ENCODE peak calls at places on chromosomes 7 and 10, in six cellular contexts. L, Y, N, X, I and E are unnamed samples.

GRCh38 chr10:43249151-43249961 is 17.5 kb downstream of the RASGEF1A start:
- DNase-seq in X (peak), L (no peak), N (no peak), Y (no peak), I (no peak), E (no peak)

GRCh38 chr7:37284805-37285211 is 163.9 kb downstream of the ELMO1 start:
- DNase-seq in N (peak), X (peak), I (no peak), Y (peak), L (no peak), E (peak)

GRCh38 chr7:137538361-137538762 is 194.8 kb upstream of the PTN start:
- DNase-seq in X (no peak), L (peak), N (no peak), I (peak), Y (peak), E (peak)

GRCh38 chr10:70324951-70325781 is 41.4 kb upstream of the NPFFR1 start:
- DNase-seq in Y (no peak), N (peak), L (no peak), I (no peak), X (peak), E (no peak)

GRCh38 chr7:142412551-142413193 is 154.8 kb upstream of the PRSS58 start:
- DNase-seq in N (no peak), I (peak), X (no peak), L (peak), Y (peak), E (peak)

GRCh38 chr7:78576196-78576595 is 777.6 kb downstream of the PHTF2 start:
- DNase-seq in L (peak), Y (peak), N (no peak), I (peak), X (no peak), E (no peak)

GRCh38 chr10:102119417-102120141 is 589 bp downstream of the LDB1 start:
- DNase-seq in L (peak), N (peak), Y (peak), I (peak), X (peak), E (peak)

GRCh38 chr7:115083935-115084334 is 162.0 kb downstream of the MDFIC start:
- DNase-seq in X (no peak), I (no peak), Y (no peak), L (no peak), N (no peak), E (no peak)

GRCh38 chr10:79260803-79261740 is 86.2 kb upstream of the PPIF start:
- DNase-seq in N (no peak), I (peak), X (no peak), Y (no peak), L (no peak), E (no peak)

GRCh38 chr10:30596037-30596436 is 33.5 kb downstream of the LYZL2 start:
- DNase-seq in L (no peak), I (no peak), N (no peak), Y (no peak), X (no peak), E (no peak)

GRCh38 chr10:26780793-26781601 is 79.8 kb downstream of the ABI1 start:
- DNase-seq in I (peak), Y (peak), L (peak), N (peak), X (no peak), E (peak)

GRCh38 chr7:139842414-139843210 is 13.5 kb downstream of the TBXAS1 start:
- DNase-seq in L (peak), X (no peak), Y (no peak), I (peak), N (no peak), E (no peak)

GRCh38 chr7:77674878-77675277 is 21.4 kb upstream of the RSBN1L start:
- DNase-seq in L (peak), Y (peak), I (peak), N (no peak), X (no peak), E (peak)

GRCh38 chr7:142784096-142784495 is 13.3 kb downstream of the PRSS2 start:
- DNase-seq in L (no peak), N (no peak), I (no peak), X (no peak), Y (no peak), E (no peak)

GRCh38 chr7:92781117-92781720 is 55.2 kb downstream of the CDK6 start:
- DNase-seq in N (no peak), L (peak), I (no peak), Y (no peak), X (no peak), E (no peak)

GRCh38 chr7:136514776-136515175 is 353.7 kb upstream of the CHRM2 start:
- DNase-seq in Y (no peak), L (no peak), X (no peak), N (no peak), I (no peak), E (no peak)

GRCh38 chr10:132485391-132485790 is 52.2 kb upstream of the INPP5A start:
- DNase-seq in Y (no peak), N (no peak), I (no peak), X (peak), L (no peak), E (no peak)

GRCh38 chr7:37921340-37921805 is 933 bp downstream of the EPDR1 start:
- DNase-seq in Y (peak), I (no peak), X (peak), L (peak), N (no peak), E (peak)

GRCh38 chr10:75189266-75190096 is 21.1 kb upstream of the VDAC2 start:
- DNase-seq in L (no peak), X (peak), I (no peak), Y (no peak), N (no peak), E (no peak)

GRCh38 chr7:24979470-24979862 is 512 bp downstream of the OSBPL3 start:
- DNase-seq in I (peak), N (no peak), L (peak), X (peak), Y (peak), E (no peak)

GRCh38 chr7:86926732-86927131 is 132.7 kb downstream of the ELAPOR2 start:
- DNase-seq in I (peak), Y (peak), N (peak), X (no peak), L (peak), E (no peak)

GRCh38 chr10:89164080-89164479 is 43.0 kb downstream of the CH25H start:
- DNase-seq in I (no peak), L (no peak), N (no peak), X (no peak), Y (no peak), E (no peak)

GRCh38 chr7:132251327-132251659 is 325.0 kb downstream of the PLXNA4 start:
- DNase-seq in X (peak), L (no peak), I (no peak), N (peak), Y (no peak), E (peak)

GRCh38 chr7:142833174-142834027 is 21.5 kb upstream of the EPHB6 start:
- DNase-seq in N (no peak), I (no peak), X (no peak), L (peak), Y (peak), E (no peak)

GRCh38 chr7:36192050-36192824 is 39.2 kb downstream of the EEPD1 start:
- DNase-seq in I (peak), L (peak), X (no peak), Y (peak), N (peak), E (peak)

GRCh38 chr10:103192089-103192450 is 1.0 kb downstream of the NT5C2 start:
- DNase-seq in Y (peak), I (no peak), X (peak), N (no peak), L (peak), E (no peak)

GRCh38 chr7:4014649-4015048 is 667.4 kb upstream of the FOXK1 start:
- DNase-seq in N (no peak), I (no peak), Y (no peak), X (no peak), L (no peak), E (no peak)

GRCh38 chr10:68185085-68185484 is 46.8 kb downstream of the ATOH7 start:
- DNase-seq in L (no peak), Y (no peak), N (no peak), X (no peak), I (no peak), E (no peak)

GRCh38 chr7:142954680-142955268 is 7.4 kb downstream of the KEL start:
- DNase-seq in L (no peak), I (no peak), N (no peak), X (no peak), Y (no peak), E (no peak)

GRCh38 chr10:49164587-49165188 is 23.5 kb downstream of the TMEM273 start:
- DNase-seq in I (peak), X (no peak), N (no peak), L (peak), Y (peak), E (no peak)

GRCh38 chr10:33126118-33126517 is 168.1 kb upstream of the ITGB1 start:
- DNase-seq in N (no peak), X (no peak), I (peak), Y (no peak), L (peak), E (peak)

GRCh38 chr7:45610019-45610418 is 35.9 kb downstream of the ADCY1 start:
- DNase-seq in X (no peak), L (no peak), N (no peak), I (no peak), Y (no peak), E (no peak)

GRCh38 chr7:124033093-124033806 is 383 bp upstream of the TMEM229A start:
- DNase-seq in N (no peak), X (no peak), I (no peak), L (no peak), Y (peak), E (peak)

GRCh38 chr7:133364959-133365680 is 112.2 kb downstream of the EXOC4 start:
- DNase-seq in Y (peak), I (peak), N (no peak), L (peak), X (no peak), E (no peak)

GRCh38 chr7:47772492-47772891 is 175.8 kb downstream of the PKD1L1 start:
- DNase-seq in Y (no peak), X (no peak), L (no peak), I (no peak), N (no peak), E (no peak)

GRCh38 chr7:81150951-81151361 is 232.1 kb upstream of the SEMA3C start:
- DNase-seq in X (no peak), I (peak), L (peak), N (no peak), Y (peak), E (peak)

GRCh38 chr7:135771961-135772638 is 23.5 kb upstream of the FAM180A start:
- DNase-seq in X (no peak), N (no peak), L (peak), Y (peak), I (peak), E (no peak)

GRCh38 chr10:75229961-75230360 is 5.8 kb downstream of the COMTD1 start:
- DNase-seq in X (no peak), Y (peak), L (peak), N (no peak), I (peak), E (no peak)

GRCh38 chr7:100407285-100408180 is 21.0 kb downstream of the ZCWPW1 start:
- DNase-seq in X (no peak), I (peak), N (no peak), Y (peak), L (peak), E (peak)

GRCh38 chr10:60448246-60448645 is 58.6 kb upstream of the ANK3 start:
- DNase-seq in X (no peak), I (no peak), N (no peak), Y (peak), L (no peak), E (no peak)
- H3K4me3 ChIP-seq in X (no peak), I (no peak), N (no peak), Y (no peak), L (no peak), E (no peak)

DNA sequence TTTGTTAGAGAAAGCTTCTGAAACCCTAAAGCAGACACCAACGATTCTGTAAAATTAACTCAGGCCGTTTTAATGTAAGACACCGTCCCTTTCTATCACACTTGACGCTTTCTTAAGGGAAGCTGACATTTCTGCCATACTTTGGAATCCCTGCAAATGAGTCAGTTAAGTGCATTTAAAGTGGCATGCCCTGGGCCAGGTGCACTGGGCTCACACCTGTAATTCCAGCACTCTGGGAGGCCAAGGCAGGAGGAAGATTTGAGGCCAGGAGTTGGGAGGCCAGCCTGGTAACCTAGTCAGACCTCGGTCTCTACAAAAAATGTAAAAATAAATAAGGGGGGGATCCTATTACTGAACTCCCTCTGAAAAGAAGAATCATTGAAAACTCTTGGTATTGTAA is 4.4 kb downstream of the UBE2H start:
- DNase-seq in I (no peak), Y (no peak), N (no peak), L (no peak), X (peak), E (no peak)
- H3K4me3 ChIP-seq in I (no peak), Y (peak), N (no peak), L (no peak), X (peak), E (no peak)

GRCh38 chr7:101757879-101758278 is 59.5 kb upstream of the CUX1 start:
- DNase-seq in X (no peak), Y (no peak), N (no peak), I (no peak), L (no peak), E (no peak)

GRCh38 chr7:101753316-101753715 is 64.1 kb upstream of the CUX1 start:
- DNase-seq in Y (no peak), N (no peak), X (no peak), I (no peak), L (no peak), E (no peak)

DNA sequence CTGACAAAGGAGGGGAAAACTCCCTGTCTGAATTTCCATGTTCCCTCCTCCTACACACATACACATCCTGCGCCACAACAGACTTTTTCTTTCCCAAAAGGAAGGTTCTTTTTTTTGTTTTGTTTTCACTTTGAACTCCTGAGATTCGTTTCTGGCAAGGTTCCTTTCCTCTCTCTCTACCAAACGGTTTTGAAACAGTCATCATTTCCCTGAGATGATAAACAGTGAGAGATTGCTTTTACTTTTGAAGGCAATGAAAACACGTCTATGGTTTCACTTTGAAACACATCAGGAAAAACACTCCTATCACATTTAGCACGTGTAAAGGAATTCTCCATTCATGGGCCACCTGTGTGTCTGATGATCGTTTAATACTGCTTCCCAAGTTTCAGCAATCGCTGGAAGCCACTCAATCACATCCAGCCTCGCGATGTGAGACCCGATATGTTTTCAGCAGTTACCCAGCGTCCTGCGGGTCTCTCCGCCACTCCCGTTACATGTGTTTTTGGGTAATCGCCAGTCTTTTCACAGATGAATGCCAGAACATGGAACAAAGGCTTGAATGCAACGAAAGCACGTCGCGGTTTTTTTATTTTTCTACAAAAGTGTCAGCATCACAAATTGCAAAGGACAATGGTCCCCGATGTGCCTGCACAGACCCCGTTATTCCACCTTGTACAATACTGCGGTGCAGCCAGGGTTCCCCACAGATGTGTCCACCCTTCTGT is 62.8 kb upstream of the CUX1 start:
- DNase-seq in N (no peak), L (peak), X (no peak), I (peak), Y (peak), E (peak)
- H3K4me3 ChIP-seq in N (no peak), L (peak), X (peak), I (peak), Y (peak), E (peak)

GRCh38 chr7:131104611-131105293 is 222.9 kb upstream of the MKLN1 start:
- DNase-seq in N (no peak), L (peak), X (no peak), I (peak), Y (peak), E (no peak)

GRCh38 chr7:131105294-131105802 is 222.3 kb upstream of the MKLN1 start:
- DNase-seq in L (peak), N (peak), X (no peak), I (peak), Y (peak), E (no peak)

GRCh38 chr7:131105803-131106680 is 221.6 kb upstream of the MKLN1 start:
- DNase-seq in Y (peak), L (peak), X (peak), I (peak), N (peak), E (peak)

GRCh38 chr7:131106681-131107342 is 220.9 kb upstream of the MKLN1 start:
- DNase-seq in N (peak), I (no peak), L (no peak), Y (peak), X (peak), E (peak)

DNA sequence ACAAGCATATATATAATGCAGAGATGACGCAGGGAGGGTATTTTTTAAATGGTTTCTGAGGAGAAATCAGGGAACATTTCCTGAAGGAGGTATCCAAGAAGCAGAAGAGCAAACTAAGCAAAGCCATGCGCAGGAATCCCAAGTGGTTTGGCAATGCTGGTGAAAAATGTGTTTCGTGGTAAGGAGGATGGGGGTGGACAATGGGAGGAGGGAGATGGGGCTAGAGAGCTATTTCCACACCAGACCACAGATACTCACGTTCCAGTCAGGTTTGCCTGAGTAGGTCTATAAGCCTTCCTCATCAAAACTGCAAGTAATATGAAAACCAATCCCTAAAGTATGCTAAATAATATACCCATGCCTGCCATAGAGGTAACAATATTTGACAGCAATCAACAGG is 223.7 kb upstream of the MKLN1 start:
- DNase-seq in I (peak), X (no peak), L (peak), Y (peak), N (no peak), E (no peak)
- H3K4me3 ChIP-seq in I (no peak), X (peak), L (no peak), Y (peak), N (no peak), E (no peak)

DNA sequence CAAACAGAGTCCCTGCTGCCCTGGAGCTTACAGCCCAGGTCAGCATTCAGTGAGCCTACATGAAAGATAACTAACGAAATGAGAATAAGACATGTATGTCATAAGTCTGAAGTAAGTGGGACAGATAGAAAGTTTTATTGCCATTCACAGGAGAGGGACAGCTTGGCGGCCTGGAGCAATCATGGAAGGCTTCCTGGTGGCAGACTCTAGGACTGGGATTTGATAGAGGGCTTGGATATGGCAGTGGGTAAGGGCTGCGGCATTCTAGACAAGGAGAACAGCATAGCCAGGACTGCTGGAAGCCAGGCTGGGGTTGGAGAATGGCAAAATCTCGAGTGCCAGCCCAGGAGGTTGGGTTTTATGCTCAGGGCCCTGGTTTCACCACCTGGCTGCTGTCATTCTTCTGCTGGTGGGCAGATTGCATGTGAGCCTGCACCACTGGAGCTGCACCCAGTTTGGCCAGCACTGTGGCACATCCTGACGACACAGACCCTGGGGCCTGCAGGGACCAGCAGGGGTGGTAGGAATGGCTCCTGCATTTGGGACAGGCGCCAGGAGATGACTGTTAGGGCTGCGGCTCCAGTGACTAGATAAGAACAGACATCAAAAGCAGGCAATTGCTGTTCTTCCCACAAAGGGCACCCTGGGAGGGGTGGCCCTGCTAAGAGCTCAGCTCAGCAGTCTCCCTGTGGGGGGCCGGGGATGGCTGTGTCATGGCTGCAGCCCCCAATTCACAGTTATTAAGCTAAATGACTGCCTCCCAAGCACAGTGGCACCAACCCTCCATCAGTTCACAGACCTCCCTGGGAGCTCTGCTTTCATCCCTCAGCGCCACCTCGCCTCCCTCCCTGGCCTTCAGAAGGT is 161.1 kb downstream of the RPS24 start:
- DNase-seq in N (no peak), L (peak), X (no peak), Y (peak), I (peak), E (peak)
- H3K4me3 ChIP-seq in N (no peak), L (no peak), X (no peak), Y (no peak), I (no peak), E (no peak)

GRCh38 chr10:95286707-95287106 is 4.1 kb downstream of the PDLIM1 start:
- DNase-seq in L (no peak), I (no peak), N (no peak), X (no peak), Y (no peak), E (no peak)

GRCh38 chr10:95289003-95289920 is 1.5 kb downstream of the PDLIM1 start:
- DNase-seq in Y (peak), N (no peak), L (no peak), I (no peak), X (no peak), E (peak)

GRCh38 chr10:95285556-95285955 is 5.2 kb downstream of the PDLIM1 start:
- DNase-seq in X (no peak), N (no peak), I (no peak), Y (no peak), L (no peak), E (no peak)

GRCh38 chr10:95288273-95288672 is 2.5 kb downstream of the PDLIM1 start:
- DNase-seq in I (no peak), N (no peak), L (no peak), Y (no peak), X (no peak), E (no peak)

DNA sequence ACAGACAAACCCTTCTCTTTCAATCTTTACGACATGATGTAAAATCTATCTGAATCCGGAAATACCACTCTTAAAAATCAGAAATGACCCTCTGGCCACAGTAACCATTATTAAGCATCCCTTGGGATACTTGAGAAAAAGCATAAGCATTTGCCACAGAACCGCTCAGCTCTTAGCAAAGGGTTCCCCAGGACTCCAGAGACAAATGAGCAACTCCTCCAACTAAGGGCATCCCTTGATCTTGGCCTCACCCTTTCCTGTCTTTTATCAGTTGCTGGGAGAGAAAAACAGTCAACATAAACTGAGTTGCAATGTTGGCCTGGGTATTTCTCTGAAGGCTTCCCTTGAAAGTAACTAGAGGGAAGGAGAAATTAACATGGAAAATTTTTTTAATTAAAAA is 3.5 kb downstream of the PDLIM1 start:
- DNase-seq in N (no peak), I (no peak), X (no peak), L (peak), Y (peak), E (no peak)
- H3K4me3 ChIP-seq in N (no peak), I (no peak), X (peak), L (no peak), Y (peak), E (no peak)